ENCODE peak calls at places on chromosomes 5 and 9, in four cellular contexts. One of them, this sample, is unnamed.

GRCh38 chr5:135204151-135204600 is 170.1 kb upstream of the PITX1 start:
- DNase-seq in D341Med: peak
- DNase-seq in memory B cell: no peak
- DNase-seq in M059J: peak
- DNase-seq in this sample: no peak

GRCh38 chr9:98045234-98046160 is 11.0 kb upstream of the NANS start:
- DNase-seq in memory B cell: peak
- DNase-seq in M059J: no peak
- DNase-seq in D341Med: no peak
- DNase-seq in this sample: no peak

GRCh38 chr5:91848453-91848852 is 465.3 kb upstream of the ARRDC3 start:
- DNase-seq in D341Med: no peak
- DNase-seq in memory B cell: no peak
- DNase-seq in M059J: peak
- DNase-seq in this sample: no peak

GRCh38 chr9:85453850-85454249 is 287.9 kb downstream of the AGTPBP1 start:
- DNase-seq in M059J: no peak
- DNase-seq in memory B cell: no peak
- DNase-seq in D341Med: no peak
- DNase-seq in this sample: no peak

GRCh38 chr9:119771336-119771735 is 402.1 kb upstream of the BRINP1 start:
- DNase-seq in memory B cell: no peak
- DNase-seq in M059J: no peak
- DNase-seq in D341Med: no peak
- DNase-seq in this sample: no peak

GRCh38 chr5:103800728-103801127 is 238.1 kb upstream of the NUDT12 start:
- DNase-seq in D341Med: no peak
- DNase-seq in memory B cell: no peak
- DNase-seq in M059J: peak
- DNase-seq in this sample: no peak

GRCh38 chr5:138240690-138241385 is 27.7 kb upstream of the CDC23 start:
- DNase-seq in D341Med: no peak
- DNase-seq in M059J: no peak
- DNase-seq in memory B cell: no peak
- DNase-seq in this sample: no peak

GRCh38 chr9:1837453-1838084 is 177.6 kb upstream of the SMARCA2 start:
- DNase-seq in memory B cell: no peak
- DNase-seq in D341Med: peak
- DNase-seq in M059J: peak
- DNase-seq in this sample: peak

GRCh38 chr9:122222741-122223140 is 6.0 kb downstream of the LHX6 start:
- DNase-seq in M059J: no peak
- DNase-seq in D341Med: no peak
- DNase-seq in memory B cell: no peak
- DNase-seq in this sample: no peak

GRCh38 chr5:149913449-149914419 is 30.9 kb downstream of the PDE6A start:
- DNase-seq in memory B cell: no peak
- DNase-seq in M059J: peak
- DNase-seq in D341Med: no peak
- DNase-seq in this sample: no peak

GRCh38 chr9:68999393-69000105 is 14.4 kb downstream of the PRKACG start:
- DNase-seq in memory B cell: peak
- DNase-seq in D341Med: peak
- DNase-seq in M059J: peak
- DNase-seq in this sample: peak

GRCh38 chr9:130973686-130974281 is 34.7 kb upstream of the FIBCD1 start:
- DNase-seq in D341Med: no peak
- DNase-seq in M059J: no peak
- DNase-seq in memory B cell: no peak
- DNase-seq in this sample: no peak

GRCh38 chr5:84614907-84615306 is 230.2 kb upstream of the EDIL3 start:
- DNase-seq in memory B cell: no peak
- DNase-seq in D341Med: no peak
- DNase-seq in M059J: no peak
- DNase-seq in this sample: no peak

GRCh38 chr5:139404484-139404840 is 573 bp upstream of the SPATA24 start:
- DNase-seq in memory B cell: no peak
- DNase-seq in M059J: no peak
- DNase-seq in D341Med: no peak
- DNase-seq in this sample: no peak

GRCh38 chr5:140246378-140247122 is 56.4 kb downstream of the PFDN1 start:
- DNase-seq in memory B cell: no peak
- DNase-seq in M059J: peak
- DNase-seq in D341Med: no peak
- DNase-seq in this sample: no peak

GRCh38 chr9:113927277-113927676 is 51.2 kb downstream of the ZNF618 start:
- DNase-seq in M059J: no peak
- DNase-seq in D341Med: no peak
- DNase-seq in memory B cell: no peak
- DNase-seq in this sample: no peak

GRCh38 chr5:4229866-4230265 is 634.2 kb downstream of the IRX1 start:
- DNase-seq in D341Med: no peak
- DNase-seq in memory B cell: no peak
- DNase-seq in M059J: no peak
- DNase-seq in this sample: no peak

GRCh38 chr9:114223564-114224246 is 68.4 kb downstream of the COL27A1 start:
- DNase-seq in M059J: peak
- DNase-seq in memory B cell: no peak
- DNase-seq in D341Med: no peak
- DNase-seq in this sample: no peak

GRCh38 chr5:140148508-140148907 is 22.8 kb downstream of the IGIP start:
- DNase-seq in memory B cell: no peak
- DNase-seq in D341Med: no peak
- DNase-seq in M059J: no peak
- DNase-seq in this sample: no peak

GRCh38 chr5:147831465-147831864 is at the start of gene SPINK1:
- DNase-seq in memory B cell: no peak
- DNase-seq in D341Med: no peak
- DNase-seq in M059J: no peak
- DNase-seq in this sample: no peak

This sample was measured in GM18507.